ENCODE peak calls at places on chromosomes 2 and 18, in seven cellular contexts. One of them, this sample, is unnamed.

GRCh38 chr2:231683292-231683898 is 24.9 kb upstream of the PTMA start:
- DNase-seq in germinal center: no peak
- DNase-seq in H9: peak; percentile 24
- DNase-seq in activated effector memory CD4-positive, alpha-beta T cell treated with Interleukin-2 at 50 U/mL for 16 hours: no peak
- DNase-seq in neural progenitor cell: peak; percentile 23
- DNase-seq in CD8-positive, alpha-beta memory T cell: no peak
- DNase-seq in NCI-H1092 treated with DMSO at 0.1 percent for 48 hours: peak; percentile 53
- DNase-seq in this sample: no peak

GRCh38 chr2:88738271-88738670 is 46.8 kb downstream of the RPIA start:
- DNase-seq in germinal center: no peak
- DNase-seq in H9: no peak
- DNase-seq in activated effector memory CD4-positive, alpha-beta T cell treated with Interleukin-2 at 50 U/mL for 16 hours: no peak
- DNase-seq in neural progenitor cell: no peak
- DNase-seq in CD8-positive, alpha-beta memory T cell: no peak
- DNase-seq in NCI-H1092 treated with DMSO at 0.1 percent for 48 hours: no peak
- DNase-seq in this sample: no peak

GRCh38 chr18:35917043-35917442 is 55.4 kb upstream of the RMP24 start:
- DNase-seq in germinal center: no peak
- DNase-seq in H9: no peak
- DNase-seq in activated effector memory CD4-positive, alpha-beta T cell treated with Interleukin-2 at 50 U/mL for 16 hours: no peak
- DNase-seq in neural progenitor cell: no peak
- DNase-seq in CD8-positive, alpha-beta memory T cell: no peak
- DNase-seq in NCI-H1092 treated with DMSO at 0.1 percent for 48 hours: no peak
- DNase-seq in this sample: no peak

GRCh38 chr2:229412686-229413085 is 141.6 kb upstream of the PID1 start:
- DNase-seq in germinal center: no peak
- DNase-seq in H9: no peak
- DNase-seq in activated effector memory CD4-positive, alpha-beta T cell treated with Interleukin-2 at 50 U/mL for 16 hours: no peak
- DNase-seq in neural progenitor cell: no peak
- DNase-seq in CD8-positive, alpha-beta memory T cell: no peak
- DNase-seq in NCI-H1092 treated with DMSO at 0.1 percent for 48 hours: no peak
- DNase-seq in this sample: no peak

GRCh38 chr18:3604626-3605408 is 154.8 kb downstream of the TGIF1 start:
- DNase-seq in germinal center: no peak
- DNase-seq in H9: no peak
- DNase-seq in activated effector memory CD4-positive, alpha-beta T cell treated with Interleukin-2 at 50 U/mL for 16 hours: no peak
- DNase-seq in neural progenitor cell: peak; percentile 39
- DNase-seq in CD8-positive, alpha-beta memory T cell: peak; percentile 48
- DNase-seq in NCI-H1092 treated with DMSO at 0.1 percent for 48 hours: no peak
- DNase-seq in this sample: no peak

GRCh38 chr2:134410006-134410405 is 156.1 kb downstream of the MGAT5 start:
- DNase-seq in germinal center: no peak
- DNase-seq in H9: no peak
- DNase-seq in activated effector memory CD4-positive, alpha-beta T cell treated with Interleukin-2 at 50 U/mL for 16 hours: no peak
- DNase-seq in neural progenitor cell: no peak
- DNase-seq in CD8-positive, alpha-beta memory T cell: peak; percentile 10
- DNase-seq in NCI-H1092 treated with DMSO at 0.1 percent for 48 hours: no peak
- DNase-seq in this sample: no peak

GRCh38 chr2:152580722-152581121 is 136.5 kb downstream of the PRPF40A start:
- DNase-seq in germinal center: no peak
- DNase-seq in H9: no peak
- DNase-seq in activated effector memory CD4-positive, alpha-beta T cell treated with Interleukin-2 at 50 U/mL for 16 hours: no peak
- DNase-seq in neural progenitor cell: no peak
- DNase-seq in CD8-positive, alpha-beta memory T cell: no peak
- DNase-seq in NCI-H1092 treated with DMSO at 0.1 percent for 48 hours: no peak
- DNase-seq in this sample: no peak

GRCh38 chr18:986071-986470 is 81.4 kb downstream of the ADCYAP1 start:
- DNase-seq in germinal center: no peak
- DNase-seq in H9: peak; percentile 51
- DNase-seq in activated effector memory CD4-positive, alpha-beta T cell treated with Interleukin-2 at 50 U/mL for 16 hours: no peak
- DNase-seq in neural progenitor cell: peak; percentile 35
- DNase-seq in CD8-positive, alpha-beta memory T cell: no peak
- DNase-seq in NCI-H1092 treated with DMSO at 0.1 percent for 48 hours: peak; percentile 69
- DNase-seq in this sample: peak; percentile 66

GRCh38 chr2:215696998-215697397 is 261.1 kb upstream of the FN1 start:
- DNase-seq in germinal center: no peak
- DNase-seq in H9: no peak
- DNase-seq in activated effector memory CD4-positive, alpha-beta T cell treated with Interleukin-2 at 50 U/mL for 16 hours: no peak
- DNase-seq in neural progenitor cell: no peak
- DNase-seq in CD8-positive, alpha-beta memory T cell: no peak
- DNase-seq in NCI-H1092 treated with DMSO at 0.1 percent for 48 hours: no peak
- DNase-seq in this sample: no peak

GRCh38 chr2:3563521-3563976 is 5.4 kb upstream of the RNASEH1 start:
- DNase-seq in germinal center: peak; percentile 41
- DNase-seq in H9: no peak
- DNase-seq in activated effector memory CD4-positive, alpha-beta T cell treated with Interleukin-2 at 50 U/mL for 16 hours: no peak
- DNase-seq in neural progenitor cell: no peak
- DNase-seq in CD8-positive, alpha-beta memory T cell: no peak
- DNase-seq in NCI-H1092 treated with DMSO at 0.1 percent for 48 hours: no peak
- DNase-seq in this sample: no peak

GRCh38 chr2:68726608-68727367 is 7.8 kb upstream of the ARHGAP25 start:
- DNase-seq in germinal center: peak; percentile 81
- DNase-seq in H9: no peak
- DNase-seq in activated effector memory CD4-positive, alpha-beta T cell treated with Interleukin-2 at 50 U/mL for 16 hours: peak; percentile 75
- DNase-seq in neural progenitor cell: no peak
- DNase-seq in CD8-positive, alpha-beta memory T cell: peak; percentile 82
- DNase-seq in NCI-H1092 treated with DMSO at 0.1 percent for 48 hours: no peak
- DNase-seq in this sample: no peak

GRCh38 chr2:207133493-207133861 is 32.3 kb downstream of the KLF7 start:
- DNase-seq in germinal center: no peak
- DNase-seq in H9: no peak
- DNase-seq in activated effector memory CD4-positive, alpha-beta T cell treated with Interleukin-2 at 50 U/mL for 16 hours: no peak
- DNase-seq in neural progenitor cell: peak; percentile 22
- DNase-seq in CD8-positive, alpha-beta memory T cell: no peak
- DNase-seq in NCI-H1092 treated with DMSO at 0.1 percent for 48 hours: peak; percentile 27
- DNase-seq in this sample: no peak

GRCh38 chr2:100178085-100178788 is 35.8 kb upstream of the AFF3 start:
- DNase-seq in germinal center: peak; percentile 82
- DNase-seq in H9: peak; percentile 88
- DNase-seq in activated effector memory CD4-positive, alpha-beta T cell treated with Interleukin-2 at 50 U/mL for 16 hours: no peak
- DNase-seq in neural progenitor cell: peak; percentile 74
- DNase-seq in CD8-positive, alpha-beta memory T cell: peak; percentile 11
- DNase-seq in NCI-H1092 treated with DMSO at 0.1 percent for 48 hours: no peak
- DNase-seq in this sample: peak; percentile 93

GRCh38 chr2:235328991-235329390 is 164.9 kb upstream of the AGAP1 start:
- DNase-seq in germinal center: no peak
- DNase-seq in H9: no peak
- DNase-seq in activated effector memory CD4-positive, alpha-beta T cell treated with Interleukin-2 at 50 U/mL for 16 hours: no peak
- DNase-seq in neural progenitor cell: no peak
- DNase-seq in CD8-positive, alpha-beta memory T cell: no peak
- DNase-seq in NCI-H1092 treated with DMSO at 0.1 percent for 48 hours: no peak
- DNase-seq in this sample: no peak

This sample was measured in endodermal cell.